ENCODE peak calls at places on chromosomes 3 and 15, in eight cellular contexts. F is neural progenitor cell, K is keratinocyte, Y is neuronal stem cell, H is H9, V is fibroblast of lung, O is H1, T is GM23248. S is an unnamed sample.

GRCh38 chr3:40846466-40846865 is 321.7 kb downstream of the ZNF621 start:
- DNase-seq in F (no peak), V (no peak), Y (no peak), T (no peak), K (no peak), H (no peak), O (no peak), S (no peak)

GRCh38 chr3:13463618-13464400 is 16.3 kb upstream of the HDAC11 start:
- DNase-seq in V (no peak), Y (no peak), H (no peak), T (no peak), O (no peak), K (no peak), F (no peak), S (no peak)

GRCh38 chr15:63035977-63036376 is 6.6 kb upstream of the TPM1 start:
- DNase-seq in Y (no peak), O (no peak), F (no peak), H (no peak), K (no peak), V (no peak), T (no peak), S (no peak)

GRCh38 chr15:78051622-78052405 is 25.7 kb downstream of the TBC1D2B start:
- DNase-seq in V (no peak), Y (no peak), K (no peak), H (no peak), O (no peak), T (no peak), F (no peak), S (peak)

GRCh38 chr3:130601662-130602061 is 84.7 kb downstream of the COL6A6 start:
- DNase-seq in V (peak), O (no peak), F (no peak), K (no peak), Y (no peak), H (no peak), T (peak), S (peak)

GRCh38 chr3:67976683-67977082 is 322.3 kb upstream of the SUCLG2 start:
- DNase-seq in T (no peak), O (no peak), V (no peak), K (no peak), H (no peak), Y (no peak), F (no peak), S (no peak)

GRCh38 chr15:51793521-51793920 is 35.9 kb upstream of the TMOD3 start:
- DNase-seq in H (no peak), V (peak), F (no peak), K (no peak), T (no peak), O (no peak), Y (no peak), S (no peak)

GRCh38 chr3:47299396-47300318 is 16.9 kb downstream of the KLHL18 start:
- DNase-seq in T (no peak), Y (no peak), O (no peak), K (no peak), V (no peak), F (no peak), H (no peak), S (no peak)

GRCh38 chr3:65284971-65285370 is 597.2 kb upstream of the ADAMTS9 start:
- DNase-seq in Y (no peak), T (no peak), V (peak), K (no peak), H (no peak), O (no peak), F (no peak), S (no peak)

GRCh38 chr3:29759443-29760033 is 478.7 kb downstream of the RBMS3 start:
- DNase-seq in O (no peak), T (peak), F (peak), V (peak), Y (peak), H (no peak), K (no peak), S (peak)

GRCh38 chr3:108333951-108334350 is 37.6 kb downstream of the HHLA2 start:
- DNase-seq in O (no peak), T (peak), V (no peak), F (no peak), Y (no peak), H (no peak), K (no peak), S (no peak)

GRCh38 chr3:138862531-138862923 is 27.8 kb upstream of the PIK3CB start:
- DNase-seq in O (no peak), Y (no peak), K (no peak), H (peak), V (no peak), F (peak), T (peak), S (peak)

GRCh38 chr3:27724459-27725197 is 2.5 kb upstream of the EOMES start:
- DNase-seq in Y (no peak), F (peak), O (no peak), H (no peak), T (no peak), V (no peak), K (no peak), S (no peak)

GRCh38 chr15:59532770-59533379 is 78.7 kb upstream of the GCNT3 start:
- DNase-seq in V (peak), F (peak), O (no peak), K (no peak), T (peak), Y (peak), H (no peak), S (no peak)
- H3K4me2 ChIP-seq in V (no peak), F (no peak), O (no peak), K (no peak), T (no peak), Y (no peak), H (no peak), S (no peak)

DNA sequence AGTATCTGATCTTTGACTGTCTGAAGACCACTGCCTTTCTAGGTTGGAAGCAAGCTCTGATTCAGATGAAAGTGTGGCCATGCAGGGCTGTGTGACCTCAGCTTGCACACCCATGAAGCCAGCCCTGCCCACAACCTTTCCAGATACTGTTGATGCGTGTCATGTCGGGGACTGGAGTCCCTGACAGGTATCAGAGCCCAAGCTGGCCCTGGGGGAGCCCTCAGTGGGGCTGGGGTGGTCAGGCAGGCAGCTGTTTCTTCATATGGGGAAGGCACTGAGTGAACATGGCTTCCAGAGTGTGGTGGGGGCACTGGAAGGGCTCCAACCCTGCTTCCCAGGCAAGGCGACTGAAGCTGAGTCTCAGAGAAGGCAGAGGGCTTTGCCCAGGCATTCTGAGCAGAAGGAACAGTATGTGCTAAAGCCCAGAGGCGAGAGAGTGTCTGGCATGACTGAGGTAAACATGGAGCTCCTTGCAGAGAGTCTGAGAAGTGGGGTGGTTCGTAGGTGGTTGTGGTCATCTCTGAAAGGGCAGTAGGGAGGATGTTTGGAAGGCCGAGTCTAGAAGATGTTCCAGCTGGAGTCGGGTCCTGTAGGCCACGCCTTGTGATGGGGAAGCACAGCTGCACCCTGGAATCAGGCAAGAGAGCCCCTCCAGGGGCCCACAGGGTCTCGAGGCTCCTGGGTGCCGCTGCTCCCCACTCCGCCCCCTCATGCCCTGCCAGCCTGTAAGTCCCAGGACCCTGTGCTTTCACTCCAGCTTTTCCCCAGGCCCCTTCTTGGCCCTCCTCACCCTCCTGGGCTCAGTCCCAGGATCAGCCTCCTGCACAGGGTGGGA is 122.3 kb downstream of the EEFSEC start:
- DNase-seq in V (no peak), F (no peak), T (no peak), K (no peak), Y (no peak), H (peak), O (no peak), S (no peak)
- H3K4me2 ChIP-seq in V (no peak), F (no peak), T (no peak), K (no peak), Y (no peak), H (no peak), O (no peak), S (peak)

GRCh38 chr3:146896711-146897110 is 291.6 kb upstream of the PLSCR5 start:
- DNase-seq in V (no peak), K (no peak), H (no peak), O (no peak), F (no peak), Y (no peak), T (no peak), S (no peak)

GRCh38 chr3:146889616-146890015 is 284.5 kb upstream of the PLSCR5 start:
- DNase-seq in H (no peak), O (no peak), K (no peak), T (no peak), Y (no peak), F (no peak), V (no peak), S (no peak)

GRCh38 chr3:146895026-146895749 is 290.0 kb upstream of the PLSCR5 start:
- DNase-seq in T (peak), Y (no peak), O (no peak), K (no peak), H (no peak), V (peak), F (no peak), S (peak)

DNA sequence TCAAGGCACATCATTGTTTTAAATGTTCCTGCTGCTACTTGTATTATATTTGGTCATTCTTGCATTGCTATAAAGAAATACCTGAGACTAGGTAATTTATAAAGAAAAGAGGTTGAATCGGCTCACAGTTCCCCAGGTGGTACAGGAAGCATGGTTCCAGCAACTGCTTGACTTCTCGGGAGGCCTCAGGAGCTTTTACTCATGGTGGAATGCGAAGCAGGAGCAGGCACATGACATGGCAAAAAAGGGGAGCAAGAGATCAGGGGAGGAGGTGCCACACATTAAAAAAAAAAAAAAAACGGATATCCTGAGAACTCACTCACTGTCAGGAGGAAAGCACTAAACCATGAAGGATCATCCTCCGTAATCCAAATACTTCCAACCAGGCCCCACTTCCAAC is 286.9 kb upstream of the PLSCR5 start:
- DNase-seq in F (no peak), O (no peak), V (no peak), Y (no peak), H (peak), T (no peak), K (no peak), S (no peak)
- H3K4me2 ChIP-seq in F (no peak), O (no peak), V (no peak), Y (no peak), H (no peak), T (no peak), K (no peak), S (no peak)

DNA sequence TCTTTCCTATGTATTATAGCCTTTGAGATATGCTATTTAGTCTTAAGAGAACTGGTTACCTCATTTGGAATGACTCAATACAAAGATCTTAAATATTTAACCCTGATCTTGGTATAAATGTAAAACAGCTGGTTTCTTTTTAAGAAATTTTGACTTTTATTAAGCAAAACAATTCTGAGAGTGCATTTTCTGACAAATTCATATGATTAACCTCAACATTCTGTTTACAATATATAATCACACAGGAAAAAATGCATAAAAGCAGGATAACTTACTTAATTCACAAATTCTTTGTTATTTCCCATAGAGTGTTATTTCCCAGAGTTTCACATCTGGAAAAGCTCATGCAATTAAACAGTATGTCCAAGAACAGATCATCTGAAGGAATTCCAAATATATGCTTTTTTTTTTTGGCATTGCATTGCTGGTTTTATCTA is 400.4 kb upstream of the THBS1 start:
- DNase-seq in O (no peak), K (no peak), Y (no peak), T (peak), H (no peak), V (peak), F (no peak), S (peak)
- H3K4me2 ChIP-seq in O (no peak), K (no peak), Y (no peak), T (peak), H (no peak), V (no peak), F (no peak), S (no peak)